ENCODE peak calls at places on chromosomes 13 and 19, in nine cellular contexts. F is tibial artery, H is body of pancreas, G is left ventricle myocardium inferior, C is ascending aorta, D is H9, L is lower lobe of right lung, V is fibroblast of lung, E is A673. Y is an unnamed sample.

GRCh38 chr19:5091576-5092215 is 122.8 kb downstream of the KDM4B start:
- DNase-seq in L (no peak), H (peak; percentile 46), V (no peak), C (no peak), E (no peak), G (no peak), D (no peak), F (peak; percentile 79), Y (no peak)

GRCh38 chr13:26299168-26299788 is 45.3 kb downstream of the CDK8 start:
- DNase-seq in C (no peak), F (no peak), G (no peak), L (no peak), D (no peak), V (no peak), H (no peak), E (no peak), Y (no peak)

GRCh38 chr13:53064721-53065120 is 36.1 kb downstream of the OLFM4 start:
- DNase-seq in H (peak; percentile 83), V (no peak), C (no peak), L (no peak), G (no peak), E (peak; percentile 63), F (no peak), D (no peak), Y (peak; percentile 55)

GRCh38 chr19:4323692-4324091 is 14.9 kb downstream of the STAP2 start:
- DNase-seq in V (no peak), F (no peak), G (no peak), L (no peak), C (no peak), D (no peak), E (no peak), H (no peak), Y (no peak)

GRCh38 chr13:31890946-31891345 is 140.6 kb upstream of the FRY start:
- DNase-seq in V (no peak), E (no peak), D (no peak), C (no peak), G (no peak), L (no peak), H (no peak), F (no peak), Y (no peak)

GRCh38 chr19:52689804-52690394 is 44.9 kb downstream of the ZNF611 start:
- DNase-seq in L (peak; percentile 66), G (peak; percentile 33), H (peak; percentile 28), E (no peak), D (peak; percentile 45), V (no peak), C (peak; percentile 70), F (peak; percentile 79), Y (peak; percentile 29)

GRCh38 chr13:46553521-46553885 is 533 bp downstream of the LRCH1 start:
- DNase-seq in E (no peak), L (peak; percentile 53), C (peak; percentile 66), H (peak; percentile 4), F (peak; percentile 68), G (no peak), V (no peak), D (no peak), Y (peak; percentile 18)

GRCh38 chr13:35768551-35768950 is 292.1 kb upstream of the MAB21L1 start:
- DNase-seq in C (no peak), H (no peak), L (no peak), F (no peak), V (peak; percentile 41), D (no peak), E (no peak), G (no peak), Y (no peak)

GRCh38 chr13:33642374-33643065 is 175.4 kb upstream of the RFC3 start:
- DNase-seq in D (no peak), E (peak; percentile 16), V (peak; percentile 96), G (peak; percentile 39), F (no peak), H (peak; percentile 71), C (peak; percentile 64), L (no peak), Y (no peak)

GRCh38 chr13:49265822-49266221 is 18.1 kb downstream of the CDADC1 start:
- DNase-seq in H (no peak), V (peak; percentile 93), L (no peak), C (no peak), G (no peak), E (no peak), D (no peak), F (no peak), Y (no peak)

GRCh38 chr19:16001481-16002312 is 52.9 kb downstream of the OR10H4 start:
- DNase-seq in D (no peak), H (peak; percentile 70), L (no peak), C (peak; percentile 64), G (no peak), E (no peak), F (no peak), V (peak; percentile 84), Y (no peak)

GRCh38 chr19:16461630-16462051 is 10.1 kb downstream of the EPS15L1 start:
- DNase-seq in G (peak; percentile 83), V (no peak), L (no peak), F (no peak), H (no peak), E (no peak), D (no peak), C (no peak), Y (no peak)

GRCh38 chr19:2782936-2783780 is at the start of gene SGTA:
- DNase-seq in G (peak; percentile 98), D (peak; percentile 99), L (peak; percentile 98), F (peak; percentile 99), E (peak; percentile 98), H (peak; percentile 99), C (peak; percentile 99), V (peak; percentile 99), Y (peak; percentile 98)
- H3K4me1 ChIP-seq in G (peaks cover 84% of the 10 kb centered on the region), D (no peaks in the 10 kb centered on the region), L (peaks cover 50% of the 10 kb centered on the region), F (peaks cover 69% of the 10 kb centered on the region), E (peaks cover 18% of the 10 kb centered on the region), H (peaks cover 48% of the 10 kb centered on the region), C (peaks cover 35% of the 10 kb centered on the region), V (peaks cover 8% of the 10 kb centered on the region), Y (peaks cover 2% of the 10 kb centered on the region)

GRCh38 chr19:50703915-50704548 is 15.6 kb downstream of the SHANK1 start:
- DNase-seq in F (no peak), L (no peak), H (no peak), E (peak; percentile 73), C (no peak), V (no peak), D (peak; percentile 71), G (no peak), Y (peak; percentile 68)
- H3K27me3 ChIP-seq in F (peaks cover 43% of the 10 kb centered on the region), L (peaks cover 43% of the 10 kb centered on the region), H (no peaks in the 10 kb centered on the region), E (no peaks in the 10 kb centered on the region), C (no peaks in the 10 kb centered on the region), V (no peaks in the 10 kb centered on the region), D (peaks cover 11% of the 10 kb centered on the region), G (peaks cover 77% of the 10 kb centered on the region), Y (peaks cover 31% of the 10 kb centered on the region)

GRCh38 chr19:35793381-35794165 is 18.2 kb downstream of the ARHGAP33 start:
- DNase-seq in F (no peak), C (no peak), H (no peak), D (no peak), G (no peak), V (no peak), L (no peak), E (no peak), Y (no peak)

GRCh38 chr19:35792888-35793287 is 17.5 kb downstream of the ARHGAP33 start:
- DNase-seq in G (no peak), H (no peak), D (no peak), F (no peak), L (no peak), V (no peak), C (no peak), E (no peak), Y (no peak)

GRCh38 chr19:35801828-35802227 is 10.8 kb downstream of the PRODH2 start:
- DNase-seq in D (no peak), L (no peak), H (no peak), V (no peak), E (no peak), F (no peak), C (no peak), G (no peak), Y (no peak)

GRCh38 chr19:35796645-35797542 is 15.8 kb downstream of the PRODH2 start:
- DNase-seq in G (no peak), C (no peak), H (no peak), F (no peak), L (no peak), D (no peak), E (no peak), V (no peak), Y (no peak)

GRCh38 chr19:35797663-35798062 is 15.0 kb downstream of the PRODH2 start:
- DNase-seq in H (no peak), L (no peak), F (no peak), G (no peak), E (no peak), D (peak; percentile 77), C (no peak), V (no peak), Y (no peak)
- H3K4me1 ChIP-seq in H (no peaks in the 10 kb centered on the region), L (no peaks in the 10 kb centered on the region), F (no peaks in the 10 kb centered on the region), G (no peaks in the 10 kb centered on the region), E (no peaks in the 10 kb centered on the region), D (peaks cover 2% of the 10 kb centered on the region), C (no peaks in the 10 kb centered on the region), V (peaks cover 3% of the 10 kb centered on the region), Y (no peaks in the 10 kb centered on the region)

GRCh38 chr13:29429496-29429895 is 166.0 kb downstream of the SLC7A1 start:
- DNase-seq in E (peak; percentile 68), D (no peak), G (no peak), V (no peak), F (no peak), L (no peak), H (no peak), C (no peak), Y (no peak)
- H3K27me3 ChIP-seq in E (peaks cover 60% of the 10 kb centered on the region), D (no peaks in the 10 kb centered on the region), G (peaks cover 31% of the 10 kb centered on the region), V (peaks cover 23% of the 10 kb centered on the region), F (peaks cover 9% of the 10 kb centered on the region), L (peaks cover 32% of the 10 kb centered on the region), H (no peaks in the 10 kb centered on the region), C (no peaks in the 10 kb centered on the region), Y (peaks cover 6% of the 10 kb centered on the region)

DNA sequence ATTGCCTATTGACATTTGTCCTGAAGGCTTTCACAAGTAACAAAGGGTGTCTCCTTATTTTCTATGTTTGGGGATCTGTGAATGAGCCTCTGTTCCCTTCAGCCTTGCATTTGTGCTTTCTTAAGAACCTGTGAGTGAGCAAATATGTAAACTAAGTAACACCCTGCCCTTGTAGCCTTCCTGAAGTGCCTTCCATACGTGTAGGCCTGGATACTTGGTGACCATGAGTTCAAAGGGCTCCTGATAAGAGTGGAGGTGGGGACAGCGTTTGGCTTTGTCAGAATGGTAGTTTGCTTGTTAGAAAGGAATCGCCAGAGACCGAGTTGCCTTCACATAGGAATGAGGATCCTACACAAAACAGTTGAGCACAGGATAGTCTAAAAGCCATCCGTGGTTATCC is 14.5 kb upstream of the CCDC97 start:
- DNase-seq in V (no peak), F (no peak), L (no peak), C (no peak), G (no peak), H (no peak), D (no peak), E (no peak), Y (no peak)
- H3K4me1 ChIP-seq in V (peaks cover 30% of the 10 kb centered on the region), F (peaks cover 48% of the 10 kb centered on the region), L (peaks cover 58% of the 10 kb centered on the region), C (peaks cover 29% of the 10 kb centered on the region), G (peaks cover 46% of the 10 kb centered on the region), H (peaks cover 20% of the 10 kb centered on the region), D (no peaks in the 10 kb centered on the region), E (no peaks in the 10 kb centered on the region), Y (no peaks in the 10 kb centered on the region)

GRCh38 chr13:113000575-113000974 is 31.6 kb downstream of the MCF2L start:
- DNase-seq in H (no peak), G (no peak), L (no peak), E (no peak), F (no peak), D (no peak), C (no peak), V (no peak), Y (no peak)
- H3K27me3 ChIP-seq in H (no peaks in the 10 kb centered on the region), G (peaks cover 11% of the 10 kb centered on the region), L (peaks cover 11% of the 10 kb centered on the region), E (peaks cover 6% of the 10 kb centered on the region), F (peaks cover 78% of the 10 kb centered on the region), D (no peaks in the 10 kb centered on the region), C (no peaks in the 10 kb centered on the region), V (peaks cover 12% of the 10 kb centered on the region), Y (no peaks in the 10 kb centered on the region)

GRCh38 chr19:11092181-11092538 is 2.9 kb downstream of the LDLR start:
- DNase-seq in L (no peak), C (no peak), D (no peak), H (peak; percentile 68), E (peak; percentile 56), G (no peak), F (no peak), V (peak; percentile 64), Y (no peak)
- H3K4me1 ChIP-seq in L (peaks cover 79% of the 10 kb centered on the region), C (peaks cover 58% of the 10 kb centered on the region), D (peaks cover 7% of the 10 kb centered on the region), H (peaks cover 83% of the 10 kb centered on the region), E (peaks cover 54% of the 10 kb centered on the region), G (peaks cover 91% of the 10 kb centered on the region), F (peaks cover 69% of the 10 kb centered on the region), V (peaks cover 23% of the 10 kb centered on the region), Y (peaks cover 13% of the 10 kb centered on the region)

Y was measured in BE2C.